ENCODE peak calls at places on chromosome 13, in nine cellular contexts. P is esophagus squamous epithelium; R is cardiac muscle cell; L is GM23338; Q is body of pancreas; T is CD4-positive, CD25-positive, alpha-beta regulatory T cell; V is left lung; X is fibroblast of lung; O is AG04450. H is an unnamed sample. For H3K27me3, the result is how much of the 10 kb centered on the place peaks cover.

GRCh38 chr13:90541346-90541745 is 806.1 kb upstream of the MIR17HG start:
- DNase-seq in P (no peak), R (no peak), L (no peak), Q (no peak), T (no peak), V (no peak), X (no peak), O (no peak), H (no peak)

GRCh38 chr13:40440990-40441820 is 225.2 kb downstream of the FOXO1 start:
- DNase-seq in P (no peak), R (peak), L (no peak), Q (peak), T (no peak), V (no peak), X (peak), O (no peak), H (peak)

GRCh38 chr13:65112123-65113075 is 2117.7 kb downstream of the PCDH9 start:
- DNase-seq in P (no peak), R (no peak), L (no peak), Q (no peak), T (no peak), V (no peak), X (no peak), O (no peak), H (no peak)

GRCh38 chr13:105343134-105343806 is 1192.2 kb downstream of the EFNB2 start:
- DNase-seq in P (no peak), R (no peak), L (no peak), Q (no peak), T (no peak), V (no peak), X (peak), O (no peak), H (no peak)

GRCh38 chr13:100443998-100444328 is 144.6 kb downstream of the GGACT start:
- DNase-seq in P (no peak), R (no peak), L (no peak), Q (no peak), T (no peak), V (no peak), X (no peak), O (no peak), H (no peak)

GRCh38 chr13:77222000-77222690 is 104.7 kb downstream of the MYCBP2 start:
- DNase-seq in P (no peak), R (no peak), L (no peak), Q (no peak), T (peak), V (no peak), X (no peak), O (no peak), H (no peak)

GRCh38 chr13:95564948-95565347 is 12.4 kb downstream of the CLDN10 start:
- DNase-seq in P (no peak), R (no peak), L (no peak), Q (no peak), T (no peak), V (no peak), X (peak), O (no peak), H (no peak)

GRCh38 chr13:78993792-78994191 is 334.8 kb upstream of the OBI1 start:
- DNase-seq in P (no peak), R (no peak), L (peak), Q (no peak), T (no peak), V (no peak), X (no peak), O (no peak), H (no peak)

GRCh38 chr13:35552172-35552844 is 75.8 kb upstream of the MAB21L1 start:
- DNase-seq in P (no peak), R (no peak), L (no peak), Q (no peak), T (no peak), V (no peak), X (peak), O (no peak), H (no peak)

GRCh38 chr13:99774644-99775043 is 196.9 kb downstream of the ZIC5 start:
- DNase-seq in P (no peak), R (no peak), L (no peak), Q (no peak), T (no peak), V (no peak), X (no peak), O (no peak), H (no peak)

GRCh38 chr13:98506343-98507059 is 70.4 kb downstream of the STK24 start:
- DNase-seq in P (no peak), R (no peak), L (no peak), Q (no peak), T (no peak), V (no peak), X (no peak), O (no peak), H (no peak)

GRCh38 chr13:103156346-103156998 is 90.3 kb upstream of the SLC10A2 start:
- DNase-seq in P (no peak), R (no peak), L (no peak), Q (no peak), T (no peak), V (no peak), X (no peak), O (no peak), H (no peak)

GRCh38 chr13:89169951-89170350 is 1498.8 kb downstream of the SLITRK5 start:
- DNase-seq in P (no peak), R (peak), L (no peak), Q (no peak), T (no peak), V (no peak), X (no peak), O (no peak), H (no peak)

GRCh38 chr13:87675851-87676250 is 4.7 kb downstream of the SLITRK5 start:
- DNase-seq in P (no peak), R (no peak), L (no peak), Q (no peak), T (no peak), V (no peak), X (no peak), O (no peak), H (no peak)

GRCh38 chr13:87677334-87678234 is 6.4 kb downstream of the SLITRK5 start:
- DNase-seq in P (no peak), R (peak), L (peak), Q (peak), T (peak), V (peak), X (peak), O (no peak), H (no peak)

GRCh38 chr13:87677043-87677333 is 5.8 kb downstream of the SLITRK5 start:
- DNase-seq in P (no peak), R (no peak), L (peak), Q (no peak), T (no peak), V (no peak), X (no peak), O (no peak), H (no peak)

GRCh38 chr13:87678353-87678752 is 7.2 kb downstream of the SLITRK5 start:
- DNase-seq in P (no peak), R (no peak), L (no peak), Q (no peak), T (no peak), V (no peak), X (no peak), O (no peak), H (no peak)

DNA sequence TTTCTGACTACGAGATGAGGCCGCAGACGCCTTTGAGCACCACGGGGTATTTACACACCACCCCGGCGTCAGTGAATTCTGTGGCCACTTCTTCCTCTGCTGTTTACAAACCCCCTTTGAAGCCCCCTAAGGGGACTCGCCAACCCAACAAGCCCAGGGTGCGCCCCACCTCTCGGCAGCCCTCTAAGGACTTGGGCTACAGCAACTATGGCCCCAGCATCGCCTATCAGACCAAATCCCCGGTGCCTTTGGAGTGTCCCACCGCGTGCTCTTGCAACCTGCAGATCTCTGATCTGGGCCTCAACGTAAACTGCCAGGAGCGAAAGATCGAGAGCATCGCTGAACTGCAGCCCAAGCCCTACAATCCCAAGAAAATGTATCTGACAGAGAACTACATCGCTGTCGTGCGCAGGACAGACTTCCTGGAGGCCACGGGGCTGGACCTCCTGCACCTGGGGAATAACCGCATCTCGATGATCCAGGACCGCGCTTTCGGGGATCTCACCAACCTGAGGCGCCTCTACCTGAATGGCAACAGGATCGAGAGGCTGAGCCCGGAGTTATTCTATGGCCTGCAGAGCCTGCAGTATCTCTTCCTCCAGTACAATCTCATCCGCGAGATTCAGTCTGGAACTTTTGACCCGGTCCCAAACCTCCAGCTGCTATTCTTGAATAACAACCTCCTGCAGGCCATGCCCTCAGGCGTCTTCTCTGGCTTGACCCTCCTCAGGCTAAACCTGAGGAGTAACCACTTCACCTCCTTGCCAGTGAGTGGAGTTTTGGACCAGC is 5.3 kb downstream of the SLITRK5 start:
- DNase-seq in P (no peak), R (no peak), L (peak), Q (no peak), T (no peak), V (peak), X (no peak), O (no peak), H (no peak)
- H3K27me3 ChIP-seq in P (under half), R (half or more), L (half or more), Q (under half), T (under half), V (half or more), X (under half), O (under half), H (under half)

DNA sequence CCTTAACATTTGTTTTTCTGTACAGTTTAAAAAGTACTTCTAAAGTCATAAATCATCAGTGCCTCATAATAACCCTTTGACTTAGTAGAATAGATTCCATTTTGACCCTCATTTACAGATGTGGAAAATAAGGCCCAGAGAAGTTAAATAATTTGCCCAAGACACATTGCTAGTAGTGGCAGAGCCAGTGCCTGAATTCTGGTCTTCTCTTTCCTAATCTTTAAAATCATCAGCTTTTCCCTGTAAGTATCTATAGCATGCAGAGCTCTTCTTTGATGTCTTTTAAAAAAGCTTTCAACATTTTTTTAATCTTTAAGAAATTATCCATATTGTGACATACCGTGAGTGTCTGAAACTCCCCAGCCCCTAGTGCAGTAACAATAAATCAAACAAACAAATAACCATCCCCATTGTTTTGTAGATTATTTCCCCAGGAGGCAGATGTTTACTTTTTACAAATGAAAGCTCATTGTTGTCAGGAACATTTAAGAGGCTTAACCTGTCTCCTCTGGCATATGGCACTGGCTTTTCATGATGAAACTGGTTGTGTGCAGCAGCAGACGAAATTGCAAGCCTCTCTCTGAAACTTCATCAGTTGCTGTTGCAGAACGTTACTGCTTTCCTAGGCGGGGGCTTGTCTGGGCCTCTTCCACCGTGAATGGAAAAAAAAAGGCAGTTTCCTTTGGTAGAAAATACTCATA is 31.7 kb upstream of the PCDH8 start:
- DNase-seq in P (no peak), R (no peak), L (peak), Q (no peak), T (no peak), V (no peak), X (no peak), O (no peak), H (no peak)
- H3K27me3 ChIP-seq in P (under half), R (under half), L (half or more), Q (under half), T (under half), V (under half), X (under half), O (under half), H (under half)

GRCh38 chr13:42039946-42040729 is 8.3 kb upstream of the DGKH start:
- DNase-seq in P (peak), R (peak), L (peak), Q (peak), T (peak), V (peak), X (peak), O (peak), H (peak)

GRCh38 chr13:42043676-42044075 is 4.8 kb upstream of the DGKH start:
- DNase-seq in P (no peak), R (no peak), L (no peak), Q (no peak), T (no peak), V (no peak), X (no peak), O (no peak), H (no peak)

GRCh38 chr13:42041017-42041683 is 7.3 kb upstream of the DGKH start:
- DNase-seq in P (no peak), R (peak), L (peak), Q (peak), T (peak), V (peak), X (peak), O (no peak), H (peak)

GRCh38 chr13:42040730-42041016 is 7.8 kb upstream of the DGKH start:
- DNase-seq in P (no peak), R (no peak), L (no peak), Q (no peak), T (peak), V (no peak), X (no peak), O (no peak), H (no peak)

GRCh38 chr13:42041684-42042035 is 6.8 kb upstream of the DGKH start:
- DNase-seq in P (no peak), R (peak), L (peak), Q (peak), T (no peak), V (peak), X (peak), O (no peak), H (peak)
- H3K27me3 ChIP-seq in P (under half), R (under half), L (half or more), Q (under half), T (under half), V (under half), X (under half), O (under half), H (under half)

GRCh38 chr13:51221108-51221507 is 1.1 kb upstream of the FAM124A start:
- DNase-seq in P (no peak), R (no peak), L (no peak), Q (no peak), T (no peak), V (no peak), X (no peak), O (no peak), H (no peak)

GRCh38 chr13:51221674-51222509 is at the start of gene FAM124A:
- DNase-seq in P (no peak), R (peak), L (peak), Q (peak), T (peak), V (no peak), X (peak), O (no peak), H (peak)

GRCh38 chr13:51225034-51225433 is 2.8 kb downstream of the FAM124A start:
- DNase-seq in P (no peak), R (no peak), L (no peak), Q (no peak), T (no peak), V (no peak), X (no peak), O (no peak), H (no peak)

GRCh38 chr13:51222510-51223283 is 499 bp downstream of the FAM124A start:
- DNase-seq in P (no peak), R (peak), L (peak), Q (no peak), T (peak), V (peak), X (no peak), O (no peak), H (no peak)

DNA sequence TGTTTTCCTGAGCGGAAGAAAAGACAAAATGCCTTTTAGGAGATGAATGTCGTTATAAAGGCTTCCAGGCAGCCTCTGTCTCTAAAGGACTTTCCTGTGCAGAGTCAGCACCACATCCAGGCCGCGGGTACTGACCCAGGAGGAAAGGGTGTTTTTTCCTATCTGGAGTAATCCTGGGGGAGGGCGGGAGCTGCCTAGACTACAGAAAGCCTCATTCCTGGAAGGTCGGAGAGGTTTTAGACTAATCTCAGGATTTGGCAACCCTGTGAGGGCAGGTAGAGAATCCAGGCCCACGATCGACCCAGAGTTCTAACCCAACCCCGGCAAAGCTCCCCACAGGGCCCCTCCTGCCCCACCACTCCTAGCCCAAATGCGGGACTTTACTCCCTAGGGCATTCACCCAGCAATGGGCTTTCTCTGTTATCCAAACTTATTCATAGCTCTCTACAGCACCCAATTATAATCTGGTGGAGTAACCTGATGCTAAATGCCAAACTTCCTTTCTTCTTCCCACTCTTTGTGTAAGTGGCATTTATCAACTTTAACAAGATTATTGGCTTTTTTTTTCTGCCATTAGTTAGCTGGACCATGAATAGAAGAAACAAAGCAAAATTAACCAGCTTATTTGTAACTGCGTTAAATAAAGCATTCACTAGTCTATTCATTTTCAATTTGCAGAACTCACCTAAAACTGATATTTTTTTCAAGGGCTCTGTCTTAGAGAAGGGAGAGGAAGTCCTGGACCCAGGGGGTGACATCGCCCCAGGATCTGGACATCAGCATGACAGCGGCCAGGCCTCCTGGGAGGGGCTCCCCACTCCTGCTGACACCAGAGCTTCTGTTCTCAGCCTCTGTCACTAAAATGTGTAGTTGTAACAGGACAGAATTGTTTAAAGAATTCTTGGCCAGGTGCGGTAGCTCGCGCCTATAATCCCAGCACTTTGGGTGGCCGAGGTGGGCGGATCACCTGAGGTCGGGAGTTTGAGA is 1.4 kb downstream of the FAM124A start:
- DNase-seq in P (no peak), R (no peak), L (peak), Q (no peak), T (no peak), V (no peak), X (no peak), O (no peak), H (peak)
- H3K27me3 ChIP-seq in P (under half), R (under half), L (under half), Q (under half), T (under half), V (under half), X (under half), O (under half), H (under half)

GRCh38 chr13:27907139-27907787 is 12.5 kb upstream of the PDX1 start:
- DNase-seq in P (no peak), R (no peak), L (no peak), Q (no peak), T (no peak), V (no peak), X (no peak), O (no peak), H (no peak)
- H3K27me3 ChIP-seq in P (under half), R (half or more), L (half or more), Q (under half), T (under half), V (under half), X (under half), O (under half), H (half or more)

DNA sequence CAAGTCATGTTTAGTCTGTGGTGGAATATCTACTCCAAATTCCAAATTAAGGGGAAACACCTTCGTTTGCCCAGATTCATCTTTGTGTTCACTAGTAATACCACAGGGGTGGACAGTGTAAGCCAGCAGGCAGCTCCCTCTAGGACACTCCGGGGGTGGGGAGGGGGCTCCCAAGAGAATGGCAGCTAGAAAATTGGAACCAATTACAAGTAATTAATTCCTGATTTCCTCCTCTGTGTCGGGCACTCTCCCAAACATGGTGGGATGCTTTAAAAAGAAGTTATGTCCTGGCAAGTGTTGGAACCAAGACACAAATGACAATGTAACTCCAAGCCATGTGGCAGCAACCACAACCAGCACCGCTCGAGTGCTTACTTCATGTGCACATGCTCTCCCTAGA is 5.9 kb downstream of the COL4A1 start:
- DNase-seq in P (no peak), R (no peak), L (no peak), Q (no peak), T (no peak), V (no peak), X (no peak), O (no peak), H (no peak)
- H3K27me3 ChIP-seq in P (under half), R (under half), L (under half), Q (under half), T (under half), V (under half), X (under half), O (under half), H (under half)

DNA sequence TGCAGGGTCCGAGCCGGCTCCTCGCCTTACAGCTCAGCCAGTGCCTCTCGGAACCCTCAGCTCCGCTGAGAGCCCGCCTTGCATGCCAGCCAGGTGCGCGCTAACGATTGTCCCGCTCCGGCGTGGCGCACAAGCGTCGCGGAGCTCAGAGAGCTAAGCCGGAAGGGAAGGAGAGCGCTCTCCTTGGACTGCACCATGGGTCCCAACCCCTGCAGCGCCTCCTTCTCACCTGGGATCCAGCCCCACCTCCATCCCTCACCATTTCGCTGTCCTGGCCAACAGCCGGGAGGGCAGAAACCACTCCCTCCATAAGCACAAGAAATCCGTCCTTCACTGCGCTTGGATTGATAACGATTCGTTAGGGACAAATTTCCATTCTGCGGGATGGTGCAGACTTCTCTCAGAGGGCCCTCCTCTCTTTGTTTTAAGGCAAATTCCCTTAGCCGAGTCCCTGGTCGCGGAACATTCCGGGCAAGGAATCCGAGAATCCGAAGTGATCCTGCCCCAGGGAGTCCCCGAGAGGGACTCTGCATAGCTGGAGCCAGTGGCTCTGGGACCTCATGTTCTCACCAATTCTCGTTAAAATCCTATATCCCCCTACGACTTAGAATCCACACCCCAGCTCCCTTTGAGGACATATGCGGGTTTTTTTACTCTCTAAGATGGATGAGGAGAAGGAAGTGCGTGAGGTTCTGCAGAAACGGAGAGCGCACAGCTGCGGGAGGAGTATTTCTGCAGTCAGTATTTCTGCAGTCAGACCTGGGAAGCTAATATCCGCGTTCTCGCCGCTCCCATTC is 2.8 kb downstream of the GSX1 start:
- DNase-seq in P (no peak), R (no peak), L (peak), Q (no peak), T (no peak), V (no peak), X (no peak), O (no peak), H (no peak)
- H3K27me3 ChIP-seq in P (half or more), R (half or more), L (half or more), Q (under half), T (under half), V (half or more), X (half or more), O (half or more), H (half or more)

GRCh38 chr13:110474713-110475112 is 86.8 kb downstream of the RAB20 start:
- DNase-seq in P (no peak), R (no peak), L (no peak), Q (no peak), T (no peak), V (no peak), X (no peak), O (no peak), H (no peak)
- H3K27me3 ChIP-seq in P (under half), R (under half), L (under half), Q (under half), T (under half), V (under half), X (under half), O (under half), H (under half)